ENCODE peak calls at places on chromosomes 5 and 9, in eight cellular contexts. R is ovary, P is iPS DF 6.9, A is astrocyte, I is right lobe of liver, B is cardiac muscle cell, D is left lung, Q is heart right ventricle. Y is an unnamed sample.
A peak's percentile ranks its signal among the peaks of the same experiment; 100 is the strongest.

GRCh38 chr5:102216559-102217157 is 79.4 kb downstream of the SLCO4C1 start:
- DNase-seq in R (no peak), P (peak; percentile 4), A (no peak), I (no peak), B (no peak), D (no peak), Q (no peak), Y (no peak)

GRCh38 chr5:116740771-116741170 is 166.1 kb upstream of the SEMA6A start:
- DNase-seq in R (no peak), P (no peak), A (no peak), I (no peak), B (no peak), D (no peak), Q (no peak), Y (no peak)

GRCh38 chr9:77020438-77021264 is 1.2 kb downstream of the FOXB2 start:
- DNase-seq in R (no peak), P (no peak), A (no peak), I (no peak), B (no peak), D (peak; percentile 69), Q (no peak), Y (peak; percentile 76)

GRCh38 chr5:181052928-181053759 is 13.1 kb downstream of the BTNL9 start:
- DNase-seq in R (no peak), P (no peak), A (no peak), I (no peak), B (peak; percentile 0), D (no peak), Q (no peak), Y (no peak)

GRCh38 chr9:29297592-29297991 is 1724.3 kb upstream of the C9orf72 start:
- DNase-seq in R (no peak), P (no peak), A (no peak), I (no peak), B (no peak), D (no peak), Q (no peak), Y (no peak)

GRCh38 chr9:104795857-104796256 is 31.9 kb downstream of the NIPSNAP3B start:
- DNase-seq in R (no peak), P (no peak), A (no peak), I (no peak), B (no peak), D (no peak), Q (no peak), Y (no peak)

GRCh38 chr5:170757669-170758068 is 25.9 kb upstream of the GABRP start:
- DNase-seq in R (no peak), P (no peak), A (no peak), I (no peak), B (no peak), D (no peak), Q (no peak), Y (no peak)

GRCh38 chr5:10863763-10864383 is 102.8 kb upstream of the DAP start:
- DNase-seq in R (no peak), P (peak; percentile 57), A (peak; percentile 24), I (peak; percentile 44), B (peak; percentile 44), D (no peak), Q (peak; percentile 26), Y (peak; percentile 70)

GRCh38 chr5:96652769-96653455 is 9.3 kb upstream of the CAST start:
- DNase-seq in R (no peak), P (no peak), A (peak; percentile 52), I (no peak), B (no peak), D (no peak), Q (no peak), Y (no peak)

GRCh38 chr5:119016125-119016774 is 27.9 kb upstream of the DTWD2 start:
- DNase-seq in R (no peak), P (no peak), A (no peak), I (no peak), B (no peak), D (no peak), Q (no peak), Y (peak; percentile 50)

GRCh38 chr5:37552770-37553719 is 173.9 kb downstream of the WDR70 start:
- DNase-seq in R (no peak), P (no peak), A (peak; percentile 97), I (no peak), B (peak; percentile 3), D (no peak), Q (no peak), Y (no peak)

GRCh38 chr9:131826053-131826452 is 86.2 kb upstream of the RAPGEF1 start:
- DNase-seq in R (no peak), P (no peak), A (no peak), I (no peak), B (no peak), D (no peak), Q (no peak), Y (no peak)

GRCh38 chr5:16617272-16617973 is 626 bp upstream of the RETREG1 start:
- DNase-seq in R (no peak), P (no peak), A (no peak), I (no peak), B (no peak), D (no peak), Q (peak; percentile 35), Y (no peak)

GRCh38 chr5:151107738-151108520 is 27.1 kb upstream of the TNIP1 start:
- DNase-seq in R (no peak), P (no peak), A (peak; percentile 58), I (peak; percentile 69), B (no peak), D (no peak), Q (no peak), Y (no peak)
- H3K36me3 ChIP-seq in R (no peaks in the 10 kb centered on the region), P (peaks cover 10% of the 10 kb centered on the region), A (peaks cover 51% of the 10 kb centered on the region), I (peaks cover 6% of the 10 kb centered on the region), B (peaks cover 83% of the 10 kb centered on the region), D (peaks cover 92% of the 10 kb centered on the region), Q (peaks cover 86% of the 10 kb centered on the region), Y (peaks cover 2% of the 10 kb centered on the region)

DNA sequence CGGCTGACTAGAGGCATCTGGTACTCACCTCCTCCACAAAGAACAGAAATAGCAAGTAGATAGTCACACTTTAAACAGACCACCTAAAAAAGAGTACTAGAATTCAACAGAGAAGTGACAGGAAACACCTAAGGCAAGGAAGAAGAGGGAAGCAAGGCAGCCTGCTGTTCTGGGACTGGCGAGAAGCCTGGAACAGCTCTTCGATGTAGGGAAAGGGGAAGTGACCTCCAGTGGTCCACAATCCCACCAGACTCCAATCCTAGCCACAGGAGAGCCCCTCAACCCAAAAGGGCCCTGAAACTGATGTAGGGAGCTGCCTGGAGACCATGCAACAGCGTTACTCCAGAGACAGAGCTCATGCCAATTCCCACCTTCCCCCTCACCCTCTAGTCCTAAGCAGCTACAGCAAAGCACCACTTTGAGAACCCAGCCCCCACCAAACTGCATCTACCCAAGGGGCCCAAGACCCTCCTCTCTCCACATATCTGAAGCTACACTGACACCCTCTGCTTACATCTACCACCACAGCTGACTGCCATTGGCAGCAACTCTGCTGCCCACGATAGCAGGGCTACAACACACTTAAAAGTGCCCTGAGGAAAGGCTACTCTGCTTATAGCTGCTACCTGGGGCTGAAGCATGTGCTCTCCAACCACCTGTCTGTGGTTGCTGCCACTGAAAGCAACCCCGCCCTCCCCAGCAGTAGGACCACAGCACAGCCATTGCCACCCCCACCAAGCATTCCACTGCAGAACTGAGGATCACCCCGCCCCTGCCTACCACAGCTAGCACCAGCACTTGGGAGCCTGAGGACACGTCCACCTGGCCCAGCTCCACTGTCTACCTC is 86.0 kb downstream of the LPAR1 start:
- DNase-seq in R (no peak), P (no peak), A (no peak), I (no peak), B (no peak), D (no peak), Q (no peak), Y (no peak)
- H3K27ac ChIP-seq in R (no peak overlapping the region), P (no peak overlapping the region), A (no peak overlapping the region), I (no peak overlapping the region), B (no peak overlapping the region), D (no peak overlapping the region), Q (no peak overlapping the region), Y (no peak overlapping the region)

DNA sequence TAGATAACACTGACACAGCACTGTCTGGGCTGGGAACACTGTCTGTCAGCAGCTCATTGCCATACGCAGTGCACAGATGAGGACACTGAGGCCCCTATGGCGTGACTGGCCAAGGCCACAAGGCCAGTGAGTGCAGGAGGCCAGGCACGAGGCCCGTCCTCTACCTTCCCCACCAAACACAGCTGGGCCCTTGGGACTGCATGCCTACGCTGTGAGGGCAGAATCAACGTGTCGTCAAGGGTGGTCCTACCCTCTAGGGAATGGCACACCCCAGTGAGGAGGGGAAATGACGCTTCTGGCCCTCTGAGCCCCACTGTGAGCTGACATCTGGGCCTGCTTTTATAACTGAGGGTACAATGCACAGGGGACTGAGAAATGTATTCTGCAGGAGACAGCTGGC is 42.1 kb upstream of the SLC25A51 start:
- DNase-seq in R (no peak), P (no peak), A (no peak), I (no peak), B (no peak), D (no peak), Q (no peak), Y (no peak)
- H3K4me1 ChIP-seq in R (peaks cover 8% of the 10 kb centered on the region), P (peaks cover 9% of the 10 kb centered on the region), A (peaks cover 50% of the 10 kb centered on the region), I (no peaks in the 10 kb centered on the region), B (peaks cover 38% of the 10 kb centered on the region), D (peaks cover 25% of the 10 kb centered on the region), Q (peaks cover 42% of the 10 kb centered on the region), Y (no peaks in the 10 kb centered on the region)

GRCh38 chr5:151553695-151554094 is 37.4 kb downstream of the FAT2 start:
- DNase-seq in R (no peak), P (no peak), A (no peak), I (no peak), B (no peak), D (no peak), Q (no peak), Y (no peak)

GRCh38 chr5:151557466-151557865 is 33.7 kb downstream of the FAT2 start:
- DNase-seq in R (no peak), P (no peak), A (no peak), I (no peak), B (no peak), D (no peak), Q (no peak), Y (no peak)

GRCh38 chr5:151556808-151557207 is 34.3 kb downstream of the FAT2 start:
- DNase-seq in R (no peak), P (no peak), A (no peak), I (no peak), B (no peak), D (no peak), Q (no peak), Y (no peak)

GRCh38 chr5:151557951-151558350 is 33.2 kb downstream of the FAT2 start:
- DNase-seq in R (no peak), P (no peak), A (no peak), I (no peak), B (no peak), D (no peak), Q (no peak), Y (no peak)

GRCh38 chr5:151555760-151556576 is 35.2 kb downstream of the FAT2 start:
- DNase-seq in R (no peak), P (no peak), A (no peak), I (no peak), B (no peak), D (no peak), Q (no peak), Y (no peak)
- H3K36me3 ChIP-seq in R (no peaks in the 10 kb centered on the region), P (no peaks in the 10 kb centered on the region), A (no peaks in the 10 kb centered on the region), I (no peaks in the 10 kb centered on the region), B (no peaks in the 10 kb centered on the region), D (no peaks in the 10 kb centered on the region), Q (no peaks in the 10 kb centered on the region), Y (no peaks in the 10 kb centered on the region)